ENCODE peak calls at places on chromosomes 12 and 14, in eight cellular contexts. K is left ventricle myocardium inferior, T is cardiac muscle cell, Y is H1, O is psoas muscle, E is tibial artery, V is PC-3, D is tibial nerve. H is an unnamed sample. For H3K4me1, the result is how much of the 10 kb centered on the place peaks cover.

GRCh38 chr12:42315108-42315507 is 10.8 kb downstream of the ZCRB1 start:
- DNase-seq in Y (no peak), V (no peak), K (no peak), E (no peak), O (no peak), D (no peak), T (no peak), H (no peak)

GRCh38 chr12:20264608-20265114 is 103.7 kb upstream of the PDE3A start:
- DNase-seq in V (no peak), E (no peak), O (no peak), K (no peak), D (no peak), Y (peak), T (no peak), H (no peak)

GRCh38 chr12:120529641-120530314 is 820 bp upstream of the COQ5 start:
- DNase-seq in K (no peak), Y (no peak), V (peak), E (no peak), D (no peak), T (peak), O (no peak), H (peak)

GRCh38 chr14:22427771-22428228 is 161.2 kb downstream of the DAD1 start:
- DNase-seq in O (no peak), V (no peak), D (peak), Y (no peak), T (peak), K (peak), E (no peak), H (peak)

GRCh38 chr14:102947321-102948103 is 25.0 kb downstream of the AMN start:
- DNase-seq in V (no peak), E (no peak), T (no peak), D (no peak), K (no peak), O (no peak), Y (no peak), H (peak)

GRCh38 chr12:102300824-102301461 is 103.3 kb upstream of the PMCH start:
- DNase-seq in V (peak), E (no peak), K (no peak), Y (no peak), T (peak), O (no peak), D (no peak), H (peak)

GRCh38 chr12:132986885-132987225 is 688 bp downstream of the ZNF26 start:
- DNase-seq in Y (no peak), V (peak), T (peak), K (no peak), D (no peak), O (no peak), E (no peak), H (peak)

GRCh38 chr14:34356267-34356660 is 105.8 kb downstream of the SPTSSA start:
- DNase-seq in D (no peak), K (no peak), V (no peak), O (no peak), E (no peak), Y (no peak), T (peak), H (no peak)

GRCh38 chr14:69776875-69777453 is 10.0 kb downstream of the SRSF5 start:
- DNase-seq in V (no peak), T (no peak), O (no peak), E (no peak), Y (no peak), K (no peak), D (no peak), H (no peak)

GRCh38 chr12:4252595-4252994 is 21.0 kb upstream of the CCND2 start:
- DNase-seq in T (no peak), V (no peak), K (peak), Y (no peak), D (no peak), E (no peak), O (no peak), H (no peak)

GRCh38 chr12:12449533-12450025 is 92.7 kb downstream of the BORCS5 start:
- DNase-seq in O (no peak), Y (no peak), T (peak), D (no peak), V (peak), K (no peak), E (no peak), H (peak)

GRCh38 chr14:63343878-63344277 is 25.1 kb upstream of the GPHB5 start:
- DNase-seq in D (no peak), V (peak), Y (no peak), E (no peak), K (no peak), T (peak), O (no peak), H (no peak)

GRCh38 chr14:85037411-85037810 is 492.5 kb upstream of the FLRT2 start:
- DNase-seq in T (no peak), O (no peak), V (peak), K (no peak), E (no peak), D (no peak), Y (no peak), H (no peak)

GRCh38 chr12:85273411-85274075 is 6.5 kb upstream of the ALX1 start:
- DNase-seq in Y (no peak), O (peak), V (no peak), E (no peak), D (no peak), T (no peak), K (no peak), H (no peak)

GRCh38 chr12:117847371-117847770 is 121.4 kb downstream of the KSR2 start:
- DNase-seq in K (no peak), V (no peak), T (no peak), E (no peak), D (no peak), O (no peak), Y (no peak), H (no peak)

GRCh38 chr14:24310666-24311604 is at the start of gene LTB4R:
- DNase-seq in K (peak), D (no peak), E (peak), T (peak), O (peak), Y (no peak), V (no peak), H (peak)

GRCh38 chr14:101950516-101951215 is 13.7 kb upstream of the DYNC1H1 start:
- DNase-seq in T (no peak), V (no peak), D (no peak), O (no peak), E (no peak), Y (no peak), K (no peak), H (no peak)

GRCh38 chr12:68403711-68404110 is 71.5 kb upstream of the MDM1 start:
- DNase-seq in O (no peak), T (peak), V (no peak), Y (no peak), E (no peak), D (no peak), K (no peak), H (no peak)

GRCh38 chr12:130872179-130873096 is 572 bp downstream of the RAN start:
- DNase-seq in V (peak), Y (no peak), E (peak), T (peak), D (peak), O (peak), K (peak), H (peak)

GRCh38 chr12:50185975-50186663 is 18.9 kb upstream of the CERS5 start:
- DNase-seq in O (no peak), V (peak), T (peak), D (no peak), E (no peak), K (no peak), Y (no peak), H (no peak)

GRCh38 chr14:22099942-22100763 is 426.5 kb upstream of the OR4E1 start:
- DNase-seq in O (peak), T (peak), D (peak), Y (peak), E (peak), K (peak), V (peak), H (peak)

GRCh38 chr12:116592116-116592637 is 33.0 kb downstream of the MAP1LC3B2 start:
- DNase-seq in T (peak), D (no peak), V (no peak), O (peak), K (peak), Y (no peak), E (peak), H (peak)

GRCh38 chr12:14138495-14138894 is 157.1 kb upstream of the GRIN2B start:
- DNase-seq in D (no peak), K (no peak), Y (no peak), T (no peak), O (no peak), E (no peak), V (no peak), H (no peak)

GRCh38 chr14:50095895-50096294 is 20.5 kb downstream of the VCPKMT start:
- DNase-seq in Y (no peak), T (no peak), K (no peak), E (no peak), O (no peak), V (no peak), D (no peak), H (peak)

GRCh38 chr12:122422769-122423257 is 344 bp upstream of the CLIP1 start:
- DNase-seq in T (peak), Y (no peak), O (peak), K (peak), D (no peak), E (no peak), V (peak), H (peak)

GRCh38 chr12:58502236-58502635 is 418.1 kb downstream of the LRIG3 start:
- DNase-seq in V (no peak), Y (no peak), K (no peak), T (no peak), O (no peak), D (no peak), E (no peak), H (peak)

DNA sequence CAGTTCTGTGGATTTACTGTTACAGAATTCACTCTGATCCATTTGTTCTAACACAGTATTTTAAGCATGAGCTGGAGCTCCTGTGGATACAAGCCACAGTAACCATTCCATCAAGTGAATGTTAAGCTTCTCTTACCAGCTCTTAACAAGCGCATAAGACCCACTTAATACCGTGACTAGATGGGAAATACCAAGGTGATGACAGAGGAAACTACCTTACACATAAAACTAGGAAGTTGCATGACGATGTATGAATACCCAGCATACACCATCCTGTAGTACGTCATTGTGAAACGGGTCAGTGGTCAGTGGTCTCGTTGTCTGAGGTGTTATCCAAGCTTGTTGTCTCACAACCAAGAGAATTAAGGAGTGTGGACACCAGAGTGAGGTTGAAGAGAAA is 2.0 kb upstream of the GALC start:
- DNase-seq in D (no peak), O (no peak), V (no peak), Y (no peak), E (no peak), T (peak), K (no peak), H (peak)
- H3K27ac ChIP-seq in D (no peak), O (no peak), V (no peak), Y (no peak), E (no peak), T (peak), K (no peak), H (peak)

GRCh38 chr12:31896514-31897039 is 62.6 kb upstream of the RESF1 start:
- DNase-seq in K (peak), V (no peak), O (no peak), E (no peak), T (peak), Y (no peak), D (peak), H (peak)

GRCh38 chr12:31900271-31900670 is 58.9 kb upstream of the RESF1 start:
- DNase-seq in T (peak), O (no peak), E (no peak), Y (no peak), D (no peak), V (no peak), K (no peak), H (no peak)

GRCh38 chr12:31899136-31899535 is 60.1 kb upstream of the RESF1 start:
- DNase-seq in Y (no peak), V (no peak), O (no peak), K (no peak), D (no peak), T (no peak), E (no peak), H (no peak)

GRCh38 chr12:31895449-31896150 is 63.6 kb upstream of the RESF1 start:
- DNase-seq in E (no peak), O (no peak), Y (no peak), K (no peak), D (no peak), V (no peak), T (no peak), H (no peak)

DNA sequence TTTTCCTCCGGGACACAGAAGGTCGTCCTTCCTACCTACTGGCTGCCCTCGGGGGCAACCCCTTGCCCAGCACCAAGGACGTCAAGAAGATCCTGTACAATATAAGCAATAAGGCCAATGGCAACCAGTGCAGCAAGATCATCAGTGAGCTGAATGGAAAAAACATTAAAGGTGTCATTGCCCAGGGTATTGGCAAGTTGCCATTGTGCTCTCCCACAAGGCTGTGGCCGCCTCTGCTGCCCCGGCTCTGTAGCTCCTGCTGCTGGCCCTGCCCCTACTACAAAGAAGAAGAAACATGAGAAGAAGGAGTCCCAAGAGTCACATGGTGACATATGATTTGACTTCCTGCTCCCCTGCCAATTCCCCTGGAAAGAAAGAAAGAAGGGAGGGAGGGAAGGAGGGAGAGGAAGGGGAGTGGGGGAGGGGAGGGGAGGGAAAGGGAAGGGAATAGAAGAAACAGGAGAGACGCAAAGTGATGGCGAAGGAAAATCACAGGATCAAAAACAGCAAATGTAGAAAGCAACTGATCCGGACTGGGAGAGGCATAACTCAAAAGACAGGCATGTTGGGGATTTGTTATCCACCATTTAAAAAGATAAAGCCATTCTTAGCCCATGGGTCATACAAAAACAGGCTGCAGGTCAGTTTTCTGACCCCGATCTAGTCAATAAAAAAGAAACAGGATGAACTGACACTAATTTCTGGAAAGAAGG is 61.3 kb upstream of the RESF1 start:
- DNase-seq in D (peak), K (peak), O (no peak), E (no peak), T (peak), V (no peak), Y (peak), H (no peak)
- H3K4me1 ChIP-seq in D (under half), K (under half), O (under half), E (under half), T (under half), V (under half), Y (under half), H (under half)

DNA sequence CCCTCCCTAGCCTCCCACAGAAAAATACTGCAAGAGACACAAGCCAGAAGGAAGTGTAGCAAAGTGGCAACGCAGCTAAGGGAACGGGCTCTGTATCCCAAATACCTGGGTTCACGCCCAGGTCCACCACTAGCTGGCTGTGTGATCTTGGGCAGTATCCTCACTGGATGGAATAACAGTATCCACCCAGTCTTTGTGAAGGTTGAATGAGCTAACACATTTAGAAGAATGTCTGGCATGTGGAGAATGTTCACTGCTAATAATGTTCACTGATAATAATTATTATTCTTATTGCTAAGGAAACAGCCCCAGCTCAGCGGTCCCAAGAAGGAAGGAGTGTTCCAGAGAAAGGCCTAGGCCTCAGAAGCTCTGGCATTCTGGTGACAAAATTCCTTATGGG is 70.9 kb downstream of the VWF start:
- DNase-seq in V (no peak), D (no peak), T (peak), O (no peak), K (no peak), Y (no peak), E (no peak), H (no peak)
- H3K4me3 ChIP-seq in V (no peak), D (no peak), T (no peak), O (no peak), K (no peak), Y (no peak), E (no peak), H (no peak)

GRCh38 chr12:6851921-6852650 is at the start of gene USP5:
- DNase-seq in K (peak), V (peak), D (peak), E (peak), O (peak), Y (peak), T (peak), H (peak)

GRCh38 chr12:6855322-6855721 is 3.4 kb downstream of the USP5 start:
- DNase-seq in O (peak), E (no peak), D (no peak), T (no peak), K (no peak), V (no peak), Y (no peak), H (no peak)

GRCh38 chr12:6852651-6853354 is 853 bp downstream of the USP5 start:
- DNase-seq in O (peak), E (peak), T (peak), D (no peak), K (no peak), Y (no peak), V (peak), H (no peak)

GRCh38 chr12:6853626-6854025 is 1.7 kb downstream of the USP5 start:
- DNase-seq in D (no peak), Y (no peak), E (no peak), O (no peak), K (no peak), T (no peak), V (no peak), H (no peak)

DNA sequence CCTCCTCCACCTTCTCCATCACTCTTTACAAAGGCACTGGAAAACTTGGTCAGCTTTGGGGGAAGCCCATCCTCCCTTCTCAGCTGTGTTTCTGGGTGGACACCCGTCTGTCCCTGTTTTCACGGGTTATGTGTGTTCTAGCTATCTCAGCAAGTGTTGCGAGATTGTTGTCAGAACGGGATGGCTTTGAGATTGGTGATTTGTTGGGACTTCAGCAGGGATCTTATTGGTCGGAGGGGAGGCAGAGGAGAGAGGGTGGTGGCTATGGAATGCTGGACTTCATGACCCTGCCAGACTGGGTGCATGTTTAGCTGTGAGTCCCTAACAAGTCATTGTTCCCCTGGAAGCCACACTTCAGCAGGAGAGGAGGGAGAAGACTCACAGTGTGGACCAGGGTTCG is 2.1 kb downstream of the USP5 start:
- DNase-seq in Y (no peak), T (no peak), V (no peak), K (no peak), O (no peak), D (no peak), E (no peak), H (no peak)
- H3K27ac ChIP-seq in Y (no peak), T (peak), V (no peak), K (no peak), O (peak), D (no peak), E (peak), H (no peak)

DNA sequence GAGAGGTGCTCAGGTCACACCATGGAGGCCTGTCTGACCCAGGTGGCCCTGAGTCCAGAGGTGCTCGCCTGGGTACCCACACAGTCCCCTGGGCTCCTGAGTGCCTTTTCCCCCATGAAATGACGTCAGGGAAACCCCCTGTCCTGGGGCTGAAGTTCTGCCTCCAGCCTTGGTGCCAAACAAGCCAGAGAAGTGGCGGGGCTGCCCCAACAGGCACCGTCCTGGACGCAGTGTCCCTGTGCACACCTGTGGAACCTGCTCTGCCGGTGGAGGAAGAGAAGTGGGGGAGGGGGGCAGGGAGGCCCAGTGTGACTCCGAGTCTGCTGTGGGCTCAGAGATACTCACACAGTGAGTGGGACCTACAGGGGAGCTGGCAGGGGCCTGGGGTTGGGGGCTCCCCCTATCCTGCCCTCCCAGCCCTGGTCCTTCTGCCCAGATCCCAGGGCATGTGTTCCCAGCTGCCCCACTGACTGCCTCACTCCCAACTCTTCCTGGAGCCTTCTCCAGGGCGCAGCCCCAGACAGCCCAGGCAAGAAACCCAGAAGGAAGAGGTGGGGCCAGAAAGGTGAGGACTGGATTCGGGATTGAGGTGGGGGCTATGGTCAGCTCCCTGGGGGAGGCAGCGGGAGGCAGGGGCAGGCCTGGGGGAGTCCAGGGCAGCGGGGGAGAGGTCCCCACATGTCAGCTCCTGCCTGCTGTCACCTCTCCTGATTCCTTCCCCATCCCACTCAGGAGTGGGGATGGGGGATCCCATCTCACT is 24.8 kb downstream of the CCDC85C start:
- DNase-seq in Y (no peak), E (no peak), T (no peak), K (no peak), O (no peak), D (no peak), V (peak), H (peak)
- H3K4me1 ChIP-seq in Y (half or more), E (under half), T (half or more), K (half or more), O (under half), D (under half), V (half or more), H (under half)

DNA sequence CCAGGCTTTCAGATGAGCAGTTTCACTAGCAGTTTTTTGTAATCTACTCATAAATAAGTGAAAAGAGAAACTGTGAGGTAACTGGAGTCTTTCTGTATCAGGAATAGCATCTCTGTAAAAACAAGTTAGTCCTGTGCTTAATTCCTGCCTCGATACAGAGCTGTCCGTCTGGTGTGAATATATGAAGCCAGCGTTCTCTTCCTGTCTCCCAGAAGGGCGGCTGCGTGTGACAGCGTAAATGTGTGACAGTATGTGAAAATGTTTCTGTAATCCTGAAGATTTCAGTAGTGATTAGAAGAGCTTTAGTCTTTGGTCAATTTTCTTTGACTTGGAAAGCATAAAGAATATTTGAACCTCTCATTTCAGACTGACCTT is 150.3 kb downstream of the FBXL14 start:
- DNase-seq in T (no peak), K (no peak), O (no peak), E (no peak), Y (no peak), V (no peak), D (no peak), H (no peak)
- H3K4me3 ChIP-seq in T (no peak), K (no peak), O (no peak), E (peak), Y (no peak), V (no peak), D (no peak), H (no peak)

H was measured in small intestine.